ENCODE peak calls at places on chromosomes 12 and 14, in seven cellular contexts. T is stomach; G is sigmoid colon; J is activated T-helper 2 cell treated with anti-CD3 and anti-CD28 coated beads, Interferon-gamma antibody, Interleukin-2, Interleukin-4, amounts not matched to agents 10 μg/mL and 5 μg/mL and 100 μg/mL, durations not matched to agents 14 hours and 24 hours and 36 hours; E is fibroblast of mammary gland; O is mesothelial cell of epicardium; V is progenitor cell of endocrine pancreas. D is an unnamed sample.

GRCh38 chr12:84136862-84137367 is 775.7 kb downstream of the SLC6A15 start:
- DNase-seq in E (peak), V (no peak), J (no peak), T (no peak), O (no peak), G (no peak), D (no peak)

GRCh38 chr14:65421201-65421981 is 8.9 kb downstream of the FUT8 start:
- DNase-seq in G (no peak), V (no peak), O (no peak), E (peak), T (no peak), J (no peak), D (no peak)

GRCh38 chr14:93915800-93916199 is 11.3 kb upstream of the FAM181A start:
- DNase-seq in T (no peak), V (no peak), E (no peak), G (no peak), J (no peak), O (no peak), D (no peak)

GRCh38 chr14:65424531-65424930 is 12.0 kb downstream of the FUT8 start:
- DNase-seq in J (no peak), E (no peak), V (no peak), G (no peak), T (no peak), O (no peak), D (no peak)

GRCh38 chr14:90301580-90302181 is 30.1 kb downstream of the NRDE2 start:
- DNase-seq in T (no peak), O (no peak), V (no peak), G (no peak), E (peak), J (no peak), D (no peak)

GRCh38 chr12:89566615-89567014 is 40.8 kb upstream of the POC1B start:
- DNase-seq in J (no peak), T (no peak), E (peak), O (no peak), V (no peak), G (no peak), D (no peak)

GRCh38 chr14:59464651-59465569 is at the start of gene GPR135:
- DNase-seq in J (peak), V (peak), E (peak), G (peak), O (peak), T (peak), D (peak)

GRCh38 chr14:46197856-46198255 is 453.7 kb downstream of the RPL10L start:
- DNase-seq in T (no peak), V (no peak), G (no peak), O (no peak), J (no peak), E (peak), D (no peak)

GRCh38 chr12:122471324-122472226 is 29.2 kb downstream of the ZCCHC8 start:
- DNase-seq in G (no peak), V (no peak), T (peak), O (no peak), J (no peak), E (peak), D (no peak)

GRCh38 chr12:121217761-121218160 is 7.8 kb downstream of the P2RX4 start:
- DNase-seq in V (no peak), O (no peak), J (no peak), E (no peak), T (peak), G (no peak), D (no peak)

GRCh38 chr12:93203361-93203760 is 174.4 kb upstream of the NUDT4 start:
- DNase-seq in E (no peak), O (no peak), J (no peak), G (no peak), T (no peak), V (no peak), D (no peak)

GRCh38 chr12:47216150-47216677 is 136.5 kb upstream of the AMIGO2 start:
- DNase-seq in V (no peak), O (no peak), E (no peak), T (no peak), G (no peak), J (peak), D (peak)

GRCh38 chr12:16118586-16118985 is 158.9 kb downstream of the SLC15A5 start:
- DNase-seq in G (no peak), V (no peak), O (no peak), E (no peak), J (no peak), T (no peak), D (no peak)

D was measured in activated T-helper 1 cell treated with anti-CD3 and anti-CD28 coated beads, Interleukin-12 subunit alpha, Interleukin-12 subunit beta, Interleukin-2, Interleukin-4 antibody, amounts not matched to agents 30 ng/mL and 10 ng/mL and 1 ng/mL, durations not matched to agents 14 hours and 24 hours and 36 hours.